ENCODE peak calls at places on chromosome 3, in four cellular contexts. One of them, this sample, is unnamed.

GRCh38 chr3:1214928-1215327 is 122.1 kb downstream of the CNTN6 start:
- DNase-seq in mucosa of descending colon: no peak
- DNase-seq in mammary epithelial cell: no peak
- DNase-seq in AG10803: no peak
- DNase-seq in this sample: no peak

GRCh38 chr3:184874709-184875644 is 63.0 kb downstream of the VPS8 start:
- DNase-seq in mammary epithelial cell: peak
- DNase-seq in mucosa of descending colon: peak
- DNase-seq in AG10803: peak
- DNase-seq in this sample: no peak

GRCh38 chr3:17810759-17811158 is 68.3 kb upstream of the TBC1D5 start:
- DNase-seq in mucosa of descending colon: no peak
- DNase-seq in mammary epithelial cell: peak
- DNase-seq in AG10803: peak
- DNase-seq in this sample: no peak

GRCh38 chr3:179526989-179527391 is 35.7 kb upstream of the ACTL6A start:
- DNase-seq in mammary epithelial cell: peak
- DNase-seq in mucosa of descending colon: peak
- DNase-seq in AG10803: peak
- DNase-seq in this sample: no peak

GRCh38 chr3:170007031-170007663 is 30.6 kb upstream of the GPR160 start:
- DNase-seq in mammary epithelial cell: peak
- DNase-seq in mucosa of descending colon: no peak
- DNase-seq in AG10803: peak
- DNase-seq in this sample: no peak

GRCh38 chr3:97713634-97714033 is 50.9 kb upstream of the ARL6 start:
- DNase-seq in mucosa of descending colon: no peak
- DNase-seq in AG10803: no peak
- DNase-seq in mammary epithelial cell: no peak
- DNase-seq in this sample: no peak

GRCh38 chr3:44337253-44337652 is 1.3 kb upstream of the TCAIM start:
- DNase-seq in mucosa of descending colon: no peak
- DNase-seq in mammary epithelial cell: no peak
- DNase-seq in AG10803: peak
- DNase-seq in this sample: no peak

GRCh38 chr3:184642623-184643308 is 69.1 kb downstream of the MAGEF1 start:
- DNase-seq in mucosa of descending colon: peak
- DNase-seq in AG10803: no peak
- DNase-seq in mammary epithelial cell: no peak
- DNase-seq in this sample: no peak

GRCh38 chr3:82572721-82573120 is 811.3 kb upstream of the GBE1 start:
- DNase-seq in mucosa of descending colon: no peak
- DNase-seq in mammary epithelial cell: no peak
- DNase-seq in AG10803: no peak
- DNase-seq in this sample: no peak

GRCh38 chr3:134029734-134030381 is at the start of gene SLCO2A1:
- DNase-seq in AG10803: peak
- DNase-seq in mammary epithelial cell: peak
- DNase-seq in mucosa of descending colon: peak
- DNase-seq in this sample: peak

GRCh38 chr3:13657660-13658435 is 108.9 kb downstream of the FBLN2 start:
- DNase-seq in mucosa of descending colon: peak
- DNase-seq in AG10803: peak
- DNase-seq in mammary epithelial cell: peak
- DNase-seq in this sample: no peak

GRCh38 chr3:49813497-49814174 is at the start of gene UBA7:
- DNase-seq in mucosa of descending colon: peak
- DNase-seq in mammary epithelial cell: peak
- DNase-seq in AG10803: peak
- DNase-seq in this sample: peak

GRCh38 chr3:13513051-13513912 is 33.2 kb downstream of the HDAC11 start:
- DNase-seq in mucosa of descending colon: no peak
- DNase-seq in mammary epithelial cell: no peak
- DNase-seq in AG10803: peak
- DNase-seq in this sample: peak

GRCh38 chr3:134332344-134332743 is 41.9 kb downstream of the AMOTL2 start:
- DNase-seq in AG10803: no peak
- DNase-seq in mucosa of descending colon: no peak
- DNase-seq in mammary epithelial cell: no peak
- DNase-seq in this sample: peak

GRCh38 chr3:19474169-19474568 is 325.9 kb downstream of the KCNH8 start:
- DNase-seq in mammary epithelial cell: no peak
- DNase-seq in AG10803: no peak
- DNase-seq in mucosa of descending colon: no peak
- DNase-seq in this sample: no peak

GRCh38 chr3:140584549-140584948 is 93.3 kb upstream of the TRIM42 start:
- DNase-seq in mucosa of descending colon: no peak
- DNase-seq in mammary epithelial cell: no peak
- DNase-seq in AG10803: no peak
- DNase-seq in this sample: no peak

GRCh38 chr3:35438101-35438500 is 201.2 kb upstream of the ARPP21 start:
- DNase-seq in AG10803: no peak
- DNase-seq in mucosa of descending colon: no peak
- DNase-seq in mammary epithelial cell: no peak
- DNase-seq in this sample: no peak

GRCh38 chr3:22245122-22245521 is 494.1 kb upstream of the ZNF385D start:
- DNase-seq in AG10803: peak
- DNase-seq in mammary epithelial cell: peak
- DNase-seq in mucosa of descending colon: no peak
- DNase-seq in this sample: no peak

GRCh38 chr3:35708394-35708793 is 69.1 kb downstream of the ARPP21 start:
- DNase-seq in mammary epithelial cell: no peak
- DNase-seq in AG10803: no peak
- DNase-seq in mucosa of descending colon: no peak
- DNase-seq in this sample: no peak

GRCh38 chr3:155075200-155075599 is 4.9 kb upstream of the MME start:
- DNase-seq in mammary epithelial cell: no peak
- DNase-seq in AG10803: no peak
- DNase-seq in mucosa of descending colon: no peak
- DNase-seq in this sample: no peak

GRCh38 chr3:58144478-58145142 is 66.2 kb downstream of the DNASE1L3 start:
- DNase-seq in AG10803: no peak
- DNase-seq in mammary epithelial cell: no peak
- DNase-seq in mucosa of descending colon: no peak
- DNase-seq in this sample: no peak

GRCh38 chr3:178551916-178552321 is 15.7 kb downstream of the KCNMB2 start:
- DNase-seq in mammary epithelial cell: no peak
- DNase-seq in AG10803: peak
- DNase-seq in mucosa of descending colon: no peak
- DNase-seq in this sample: no peak

GRCh38 chr3:45332493-45332892 is 55.9 kb upstream of the LARS2 start:
- DNase-seq in AG10803: no peak
- DNase-seq in mucosa of descending colon: no peak
- DNase-seq in mammary epithelial cell: no peak
- DNase-seq in this sample: no peak

GRCh38 chr3:43181202-43181910 is 75.5 kb upstream of the POMGNT2 start:
- DNase-seq in mammary epithelial cell: peak
- DNase-seq in mucosa of descending colon: peak
- DNase-seq in AG10803: no peak
- DNase-seq in this sample: peak

GRCh38 chr3:134231131-134231530 is 19.5 kb downstream of the RYK start:
- DNase-seq in mucosa of descending colon: no peak
- DNase-seq in mammary epithelial cell: peak
- DNase-seq in AG10803: no peak
- DNase-seq in this sample: no peak

GRCh38 chr3:6062226-6063187 is 798.4 kb upstream of the GRM7 start:
- DNase-seq in AG10803: no peak
- DNase-seq in mammary epithelial cell: no peak
- DNase-seq in mucosa of descending colon: no peak
- DNase-seq in this sample: no peak

GRCh38 chr3:102063572-102063971 is 214.3 kb downstream of the NFKBIZ start:
- DNase-seq in mucosa of descending colon: no peak
- DNase-seq in mammary epithelial cell: no peak
- DNase-seq in AG10803: no peak
- DNase-seq in this sample: no peak

GRCh38 chr3:102069211-102069662 is 219.9 kb downstream of the NFKBIZ start:
- DNase-seq in mammary epithelial cell: peak
- DNase-seq in AG10803: peak
- DNase-seq in mucosa of descending colon: no peak
- DNase-seq in this sample: no peak

GRCh38 chr3:52029535-52029934 is 26.8 kb downstream of the DUSP7 start:
- DNase-seq in mammary epithelial cell: no peak
- DNase-seq in AG10803: no peak
- DNase-seq in mucosa of descending colon: no peak
- DNase-seq in this sample: no peak

GRCh38 chr3:42892807-42893206 is 13.1 kb upstream of the ZNF662 start:
- DNase-seq in AG10803: no peak
- DNase-seq in mucosa of descending colon: no peak
- DNase-seq in mammary epithelial cell: no peak
- DNase-seq in this sample: no peak

GRCh38 chr3:54836876-54837275 is 91.0 kb downstream of the LRTM1 start:
- DNase-seq in mucosa of descending colon: no peak
- DNase-seq in mammary epithelial cell: no peak
- DNase-seq in AG10803: no peak
- DNase-seq in this sample: no peak

GRCh38 chr3:96700322-96701315 is 113.8 kb upstream of the EPHA6 start:
- DNase-seq in mucosa of descending colon: no peak
- DNase-seq in AG10803: no peak
- DNase-seq in mammary epithelial cell: no peak
- DNase-seq in this sample: no peak

GRCh38 chr3:129121016-129121791 is 400 bp downstream of the RAB43 start:
- DNase-seq in AG10803: no peak
- DNase-seq in mucosa of descending colon: no peak
- DNase-seq in mammary epithelial cell: no peak
- DNase-seq in this sample: no peak

DNA sequence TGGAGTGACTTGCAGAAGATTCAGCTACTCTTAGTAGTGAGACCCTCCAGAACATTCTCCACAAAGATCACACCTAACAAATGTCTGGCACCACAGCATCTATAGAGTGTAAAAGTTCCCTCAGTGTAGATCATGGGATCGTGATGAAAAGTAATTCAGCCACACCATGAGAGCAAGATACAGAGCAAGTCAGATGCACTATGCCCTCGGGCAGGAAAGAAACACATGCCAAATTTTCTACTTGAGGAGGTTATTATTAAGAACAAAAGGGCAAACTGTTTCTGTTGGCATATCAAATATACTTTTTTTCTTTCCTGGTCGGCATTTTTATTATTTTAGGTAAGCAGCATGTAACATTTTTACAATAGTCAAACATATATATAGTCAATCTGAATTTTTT is 44.8 kb upstream of the SNTN start:
- DNase-seq in mammary epithelial cell: no peak
- DNase-seq in AG10803: no peak
- DNase-seq in mucosa of descending colon: no peak
- DNase-seq in this sample: no peak
- H3K4me3 ChIP-seq in mammary epithelial cell: no peak
- H3K4me3 ChIP-seq in AG10803: no peak
- H3K4me3 ChIP-seq in mucosa of descending colon: no peak
- H3K4me3 ChIP-seq in this sample: no peak

DNA sequence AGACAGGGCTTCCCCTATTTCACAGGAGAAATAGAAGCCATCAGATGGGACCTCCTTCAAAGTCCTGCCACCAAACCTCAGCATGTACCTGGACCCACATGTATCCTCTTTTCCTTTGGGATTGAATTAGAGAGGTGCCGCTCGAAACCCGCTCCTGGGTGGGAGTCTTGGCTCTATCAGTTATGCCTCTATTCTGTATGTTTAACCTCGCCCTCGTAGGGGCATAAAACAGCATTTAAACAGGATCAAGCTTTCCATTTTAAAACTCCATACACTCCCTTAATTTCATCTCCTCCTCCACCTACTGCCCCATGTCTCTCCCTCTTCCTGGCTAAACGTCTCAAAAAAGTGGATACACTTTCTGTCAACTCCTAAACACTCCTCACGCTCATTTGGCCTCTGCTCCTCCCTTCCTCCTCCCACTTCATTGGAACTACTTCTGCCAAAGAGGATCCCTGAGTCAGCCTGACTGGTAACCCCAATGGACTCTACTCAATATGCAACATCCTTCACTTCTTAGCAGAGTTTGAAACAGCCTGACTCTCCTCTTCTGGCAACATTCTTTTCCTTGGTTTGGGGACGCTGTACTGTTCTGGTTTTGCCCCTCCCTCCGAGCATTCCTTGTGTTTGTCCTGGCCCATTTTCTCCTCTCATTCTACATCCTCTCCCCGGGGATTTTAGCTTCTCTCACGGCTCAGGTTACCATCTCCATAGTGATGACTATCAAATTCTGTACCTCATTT is 23.0 kb upstream of the MUC20 start:
- DNase-seq in mammary epithelial cell: peak
- DNase-seq in AG10803: peak
- DNase-seq in mucosa of descending colon: no peak
- DNase-seq in this sample: no peak
- H3K4me3 ChIP-seq in mammary epithelial cell: no peak
- H3K4me3 ChIP-seq in AG10803: no peak
- H3K4me3 ChIP-seq in mucosa of descending colon: no peak
- H3K4me3 ChIP-seq in this sample: no peak

DNA sequence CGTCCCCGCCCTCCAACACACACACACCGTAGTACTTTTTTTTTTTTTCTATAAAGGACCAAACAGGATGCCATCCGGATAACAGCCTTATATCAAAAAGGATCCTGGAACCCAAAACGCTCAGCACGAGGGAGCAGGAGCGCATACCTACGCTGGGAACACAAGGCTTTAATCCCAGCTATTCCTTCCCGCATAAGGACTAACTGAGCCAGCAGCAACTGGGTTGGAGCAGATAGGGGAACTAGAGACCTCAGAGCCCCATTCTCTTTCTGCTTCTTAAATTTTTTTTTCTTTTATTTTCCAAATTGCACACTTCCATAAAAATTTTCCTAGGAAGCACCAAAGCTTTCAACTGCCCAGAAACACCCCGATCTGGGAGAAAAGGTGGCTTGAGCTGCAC is 1.3 kb downstream of the TRANK1 start:
- DNase-seq in AG10803: no peak
- DNase-seq in mucosa of descending colon: no peak
- DNase-seq in mammary epithelial cell: no peak
- DNase-seq in this sample: no peak
- H3K4me3 ChIP-seq in AG10803: peak
- H3K4me3 ChIP-seq in mucosa of descending colon: peak
- H3K4me3 ChIP-seq in mammary epithelial cell: peak
- H3K4me3 ChIP-seq in this sample: peak

DNA sequence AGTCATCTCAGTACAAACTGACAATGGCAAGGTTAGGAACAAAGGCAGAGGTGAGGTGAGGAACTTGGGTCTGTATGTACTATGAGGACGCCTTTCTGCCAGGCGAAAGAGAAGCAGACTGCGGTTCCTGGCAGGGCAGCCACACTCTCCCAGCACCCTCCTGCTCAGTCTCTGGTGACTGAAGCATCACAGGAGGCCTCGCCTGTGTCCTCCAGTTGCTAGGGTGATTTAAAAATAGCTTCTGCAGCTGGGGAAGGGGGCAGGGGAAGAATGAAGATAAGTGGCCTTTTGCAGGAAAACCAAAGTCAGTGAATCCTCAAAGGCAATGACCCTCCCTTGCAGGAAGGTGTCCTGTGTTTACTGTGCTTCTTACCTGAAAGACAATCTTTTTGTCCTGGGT is 65.6 kb upstream of the DGKG start:
- DNase-seq in mucosa of descending colon: no peak
- DNase-seq in AG10803: no peak
- DNase-seq in mammary epithelial cell: no peak
- DNase-seq in this sample: no peak
- H3K4me3 ChIP-seq in mucosa of descending colon: no peak
- H3K4me3 ChIP-seq in AG10803: no peak
- H3K4me3 ChIP-seq in mammary epithelial cell: no peak
- H3K4me3 ChIP-seq in this sample: no peak